ENCODE peak calls at places on chromosome X, in six cellular contexts. Z is activated CD4-positive, alpha-beta memory T cell treated with anti-CD3 and anti-CD28 coated beads, Interleukin-2, amount 10 ng/mL, durations not matched to agents 7 days and 5 days; X is endodermal cell; J is NCI-H146; L is H54; N is activated CD4-positive, alpha-beta T cell treated with anti-CD3 and anti-CD28 coated beads for 4 hours. M is an unnamed sample.

GRCh38 chrX:139542652-139543051 is 12.1 kb downstream of the F9 start:
- DNase-seq in Z (no peak), X (no peak), J (no peak), L (no peak), N (no peak), M (no peak)

GRCh38 chrX:16022580-16023170 is 100.7 kb upstream of the GRPR start:
- DNase-seq in Z (no peak), X (no peak), J (no peak), L (peak; percentile 3), N (no peak), M (peak; percentile 69)

GRCh38 chrX:68999351-68999750 is 165.9 kb downstream of the PJA1 start:
- DNase-seq in Z (no peak), X (peak; percentile 27), J (no peak), L (no peak), N (no peak), M (peak; percentile 92)

GRCh38 chrX:153827016-153827415 is 3.3 kb downstream of the PDZD4 start:
- DNase-seq in Z (no peak), X (no peak), J (no peak), L (no peak), N (no peak), M (no peak)

GRCh38 chrX:153405426-153405825 is 4.3 kb upstream of the PNMA6E start:
- DNase-seq in Z (no peak), X (no peak), J (no peak), L (no peak), N (no peak), M (no peak)

GRCh38 chrX:45598841-45599240 is 398.2 kb upstream of the DIPK2B start:
- DNase-seq in Z (no peak), X (no peak), J (no peak), L (no peak), N (no peak), M (no peak)

GRCh38 chrX:113741744-113742143 is 842.1 kb upstream of the HTR2C start:
- DNase-seq in Z (no peak), X (peak; percentile 59), J (peak; percentile 5), L (no peak), N (no peak), M (peak; percentile 1)

GRCh38 chrX:134806707-134807038 is 148.4 kb upstream of the PLAC1 start:
- DNase-seq in Z (no peak), X (no peak), J (no peak), L (no peak), N (no peak), M (no peak)

GRCh38 chrX:77087529-77088169 is 359.5 kb upstream of the FGF16 start:
- DNase-seq in Z (no peak), X (no peak), J (no peak), L (no peak), N (no peak), M (peak; percentile 26)

GRCh38 chrX:110836982-110837381 is 41.4 kb upstream of the CHRDL1 start:
- DNase-seq in Z (no peak), X (peak; percentile 79), J (no peak), L (no peak), N (no peak), M (no peak)

GRCh38 chrX:111447298-111447697 is 35.3 kb upstream of the DCX start:
- DNase-seq in Z (peak; percentile 16), X (peak; percentile 80), J (peak; percentile 66), L (no peak), N (no peak), M (peak; percentile 13)

GRCh38 chrX:132758778-132759177 is 199.7 kb downstream of the HS6ST2 start:
- DNase-seq in Z (no peak), X (peak; percentile 63), J (no peak), L (no peak), N (no peak), M (no peak)

GRCh38 chrX:132488092-132488749 is 617 bp downstream of the MBNL3 start:
- DNase-seq in Z (peak; percentile 30), X (no peak), J (peak; percentile 37), L (no peak), N (peak; percentile 20), M (peak; percentile 50)

GRCh38 chrX:113470166-113470565 is 629.5 kb upstream of the AMOT start:
- DNase-seq in Z (no peak), X (no peak), J (no peak), L (no peak), N (no peak), M (no peak)

GRCh38 chrX:20139966-20140365 is 1.7 kb downstream of the EIF1AX start:
- DNase-seq in Z (no peak), X (no peak), J (no peak), L (no peak), N (no peak), M (peak; percentile 61)

GRCh38 chrX:29419774-29420553 is 795.4 kb upstream of the MAGEB2 start:
- DNase-seq in Z (no peak), X (no peak), J (no peak), L (no peak), N (no peak), M (peak; percentile 15)

GRCh38 chrX:134706138-134706537 is 47.9 kb upstream of the PLAC1 start:
- DNase-seq in Z (no peak), X (no peak), J (no peak), L (no peak), N (no peak), M (no peak)

GRCh38 chrX:39595977-39596376 is 501.8 kb downstream of the BCOR start:
- DNase-seq in Z (no peak), X (no peak), J (no peak), L (no peak), N (no peak), M (no peak)

GRCh38 chrX:120456973-120457372 is 12.1 kb downstream of the LAMP2 start:
- DNase-seq in Z (no peak), X (no peak), J (no peak), L (no peak), N (no peak), M (peak; percentile 74)

GRCh38 chrX:69919749-69920148 is 130.0 kb downstream of the AWAT2 start:
- DNase-seq in Z (no peak), X (no peak), J (no peak), L (no peak), N (no peak), M (no peak)

GRCh38 chrX:9899640-9900075 is 67.5 kb upstream of the CLDN34 start:
- DNase-seq in Z (no peak), X (no peak), J (no peak), L (no peak), N (no peak), M (no peak)

GRCh38 chrX:11533211-11533651 is 132.5 kb downstream of the ARHGAP6 start:
- DNase-seq in Z (no peak), X (no peak), J (peak; percentile 76), L (peak; percentile 1), N (no peak), M (peak; percentile 74)

GRCh38 chrX:153612413-153612812 is 13.5 kb upstream of the CCNQ start:
- DNase-seq in Z (no peak), X (no peak), J (no peak), L (no peak), N (no peak), M (no peak)

GRCh38 chrX:114675365-114675764 is 91.5 kb downstream of the HTR2C start:
- DNase-seq in Z (no peak), X (no peak), J (no peak), L (no peak), N (no peak), M (no peak)

GRCh38 chrX:153966283-153966688 is 5.3 kb downstream of the HCFC1 start:
- DNase-seq in Z (no peak), X (no peak), J (no peak), L (no peak), N (no peak), M (no peak)

GRCh38 chrX:153694687-153695270 is 7.1 kb downstream of the SLC6A8 start:
- DNase-seq in Z (no peak), X (no peak), J (no peak), L (no peak), N (no peak), M (no peak)

GRCh38 chrX:270848-271367 is 10.3 kb upstream of the PLCXD1 start:
- DNase-seq in Z (no peak), X (peak; percentile 58), J (no peak), L (no peak), N (no peak), M (no peak)

GRCh38 chrX:373641-374471 is 12.9 kb downstream of the PPP2R3B start:
- DNase-seq in Z (no peak), X (peak; percentile 85), J (no peak), L (no peak), N (peak; percentile 18), M (peak; percentile 33)

GRCh38 chrX:133369065-133369464 is 46.2 kb downstream of the GPC4 start:
- DNase-seq in Z (no peak), X (no peak), J (no peak), L (no peak), N (no peak), M (no peak)

GRCh38 chrX:154730271-154730883 is 20.5 kb downstream of the GAB3 start:
- DNase-seq in Z (no peak), X (no peak), J (no peak), L (no peak), N (no peak), M (no peak)

GRCh38 chrX:34918856-34919255 is 23.7 kb upstream of the FAM47B start:
- DNase-seq in Z (no peak), X (peak; percentile 70), J (peak; percentile 2), L (peak; percentile 1), N (no peak), M (peak; percentile 59)

GRCh38 chrX:45228126-45228525 is 27.4 kb upstream of the DIPK2B start:
- DNase-seq in Z (no peak), X (no peak), J (no peak), L (no peak), N (no peak), M (no peak)

GRCh38 chrX:143500751-143501150 is 16.5 kb downstream of the SPANXN3 start:
- DNase-seq in Z (no peak), X (no peak), J (no peak), L (no peak), N (no peak), M (peak; percentile 3)

GRCh38 chrX:153353416-153353815 is 19.5 kb downstream of the ZNF275 start:
- DNase-seq in Z (no peak), X (peak; percentile 54), J (peak; percentile 68), L (no peak), N (no peak), M (no peak)

M was measured in bronchial epithelial cell.